ENCODE peak calls at places on chromosomes 12 and 14, in seven cellular contexts. A is stomach, R is neural progenitor cell, J is dorsolateral prefrontal cortex, U is upper lobe of right lung, O is IMR-90, X is tibial artery. G is an unnamed sample.

GRCh38 chr12:1203735-1204019 is 212.7 kb downstream of the ERC1 start:
- DNase-seq in R (no peak), J (no peak), O (no peak), X (no peak), A (no peak), U (no peak), G (no peak)

GRCh38 chr12:10031318-10031717 is 836 bp downstream of the CLEC9A start:
- DNase-seq in A (no peak), R (no peak), J (no peak), U (no peak), X (no peak), O (peak; percentile 24), G (no peak)

GRCh38 chr14:45089813-45090212 is 5.9 kb downstream of the PRPF39 start:
- DNase-seq in X (no peak), R (no peak), O (peak; percentile 61), U (no peak), A (no peak), J (no peak), G (no peak)

GRCh38 chr12:62113366-62114011 is 146.7 kb upstream of the USP15 start:
- DNase-seq in A (no peak), O (no peak), U (no peak), X (no peak), R (no peak), J (no peak), G (no peak)

GRCh38 chr14:89658977-89659670 is 242.1 kb upstream of the FOXN3 start:
- DNase-seq in X (no peak), R (no peak), A (no peak), J (no peak), O (no peak), U (no peak), G (no peak)

GRCh38 chr14:75232597-75232996 is 46.0 kb upstream of the FOS start:
- DNase-seq in J (no peak), U (no peak), O (no peak), R (no peak), X (no peak), A (no peak), G (no peak)

GRCh38 chr14:74525361-74525851 is 31.8 kb downstream of the ISCA2 start:
- DNase-seq in A (no peak), J (no peak), U (no peak), R (no peak), X (no peak), O (no peak), G (no peak)

GRCh38 chr12:116855744-116856470 is 25.3 kb downstream of the HRK start:
- DNase-seq in O (no peak), A (no peak), R (no peak), U (no peak), X (no peak), J (no peak), G (no peak)

GRCh38 chr12:48640854-48641253 is 41.2 kb downstream of the KANSL2 start:
- DNase-seq in U (no peak), R (no peak), X (no peak), O (no peak), J (no peak), A (no peak), G (no peak)

GRCh38 chr14:43729149-43729548 is 777.9 kb downstream of the FSCB start:
- DNase-seq in R (peak; percentile 17), X (no peak), A (no peak), U (no peak), O (no peak), J (no peak), G (no peak)

GRCh38 chr14:95431199-95432145 is 85.0 kb downstream of the SYNE3 start:
- DNase-seq in J (no peak), R (peak; percentile 61), A (no peak), X (no peak), O (peak; percentile 17), U (no peak), G (no peak)

GRCh38 chr12:132379996-132380395 is 50.6 kb upstream of the GALNT9 start:
- DNase-seq in R (no peak), J (no peak), A (no peak), X (no peak), U (no peak), O (no peak), G (no peak)

GRCh38 chr12:12682284-12682683 is 13.7 kb downstream of the GPR19 start:
- DNase-seq in X (no peak), U (no peak), J (no peak), R (no peak), O (no peak), A (no peak), G (no peak)

GRCh38 chr14:72916174-72916573 is 10.1 kb upstream of the DCAF4 start:
- DNase-seq in J (no peak), R (no peak), A (no peak), X (no peak), U (no peak), O (peak; percentile 20), G (no peak)

GRCh38 chr12:80838708-80839107 is 99.0 kb downstream of the LIN7A start:
- DNase-seq in A (no peak), O (no peak), R (peak; percentile 40), U (no peak), X (no peak), J (no peak), G (no peak)

GRCh38 chr12:6807170-6807569 is 14.5 kb upstream of the GPR162 start:
- DNase-seq in O (no peak), J (no peak), R (no peak), X (no peak), U (no peak), A (no peak), G (no peak)

GRCh38 chr14:69345402-69345801 is 52.7 kb downstream of the ERH start:
- DNase-seq in R (peak; percentile 42), X (no peak), O (no peak), A (no peak), J (no peak), U (no peak), G (no peak)

GRCh38 chr12:111413442-111414086 is 7.8 kb downstream of the SH2B3 start:
- DNase-seq in A (no peak), U (no peak), O (peak; percentile 77), R (no peak), X (no peak), J (no peak), G (no peak)

GRCh38 chr14:56046999-56047398 is 71.2 kb upstream of the PELI2 start:
- DNase-seq in U (no peak), X (no peak), O (no peak), J (no peak), R (no peak), A (no peak), G (no peak)

GRCh38 chr12:6172086-6172485 is 28.1 kb upstream of the CD9 start:
- DNase-seq in J (no peak), U (peak; percentile 40), R (no peak), A (no peak), X (peak; percentile 47), O (no peak), G (no peak)

GRCh38 chr14:58428011-58428807 is 690 bp downstream of the KIAA0586 start:
- DNase-seq in A (no peak), R (peak; percentile 51), U (no peak), J (no peak), O (peak; percentile 63), X (no peak), G (no peak)

GRCh38 chr14:22159968-22160367 is 429.1 kb downstream of the DAD1 start:
- DNase-seq in O (no peak), X (no peak), R (no peak), J (no peak), U (no peak), A (no peak), G (no peak)

GRCh38 chr14:22158560-22158959 is 430.5 kb downstream of the DAD1 start:
- DNase-seq in A (no peak), R (no peak), U (no peak), X (no peak), J (no peak), O (no peak), G (no peak)

GRCh38 chr14:22159049-22159448 is 430.0 kb downstream of the DAD1 start:
- DNase-seq in U (no peak), X (no peak), J (no peak), O (no peak), R (no peak), A (no peak), G (no peak)

GRCh38 chr14:22164616-22165015 is 424.4 kb downstream of the DAD1 start:
- DNase-seq in U (no peak), J (no peak), A (no peak), X (no peak), O (no peak), R (no peak), G (no peak)

GRCh38 chr14:22163051-22163450 is 426.0 kb downstream of the DAD1 start:
- DNase-seq in A (no peak), R (peak; percentile 20), O (peak; percentile 45), U (no peak), X (no peak), J (no peak), G (no peak)
- TF ChIP-seq CTCF in A (no peak), R (peak; percentile 46), O (peak; percentile 55), U (no peak), X (no peak), J (no peak), G (no peak)

GRCh38 chr14:98955036-98955740 is 316.8 kb downstream of the BCL11B start:
- DNase-seq in R (no peak), J (no peak), U (no peak), A (no peak), O (no peak), X (no peak), G (peak; percentile 11)
- H3K27me3 ChIP-seq in R (no peaks in the 10 kb centered on the region), J (no peaks in the 10 kb centered on the region), U (no peaks in the 10 kb centered on the region), A (no peaks in the 10 kb centered on the region), O (no peaks in the 10 kb centered on the region), X (peaks cover 3% of the 10 kb centered on the region), G (no peaks in the 10 kb centered on the region)

GRCh38 chr12:52178984-52179383 is 12.8 kb downstream of the KRT80 start:
- DNase-seq in R (no peak), O (no peak), J (no peak), U (no peak), A (no peak), X (no peak), G (no peak)

GRCh38 chr12:52173526-52173925 is 18.3 kb downstream of the KRT80 start:
- DNase-seq in A (no peak), J (no peak), O (no peak), X (no peak), U (no peak), R (no peak), G (no peak)

GRCh38 chr12:52172956-52173355 is 18.9 kb downstream of the KRT80 start:
- DNase-seq in R (no peak), U (no peak), J (no peak), X (no peak), A (no peak), O (no peak), G (no peak)

GRCh38 chr12:52178443-52178842 is 13.4 kb downstream of the KRT80 start:
- DNase-seq in A (no peak), X (no peak), U (no peak), R (no peak), O (no peak), J (no peak), G (no peak)

GRCh38 chr12:52175411-52176350 is 16.1 kb downstream of the KRT80 start:
- DNase-seq in J (no peak), R (peak; percentile 28), A (no peak), U (no peak), O (no peak), X (no peak), G (no peak)
- H3K27ac ChIP-seq in J (no peak overlapping the region), R (no peak overlapping the region), A (no peak overlapping the region), U (peak overlapping the region; percentile 58), O (no peak overlapping the region), X (peak overlapping the region; percentile 63), G (peak overlapping the region; percentile 13)

GRCh38 chr14:87524011-87524410 is 469.0 kb downstream of the GALC start:
- DNase-seq in A (no peak), X (no peak), O (no peak), U (no peak), R (no peak), J (no peak), G (no peak)

GRCh38 chr14:87529081-87529480 is 463.9 kb downstream of the GALC start:
- DNase-seq in U (no peak), R (no peak), X (no peak), A (no peak), O (no peak), J (no peak), G (no peak)
- TF ChIP-seq CTCF in U (no peak), R (no peak), X (no peak), A (no peak), O (no peak), J (no peak), G (no peak)